ENCODE peak calls at places on chromosome 16, in four cellular contexts. I, J, K and P are unnamed samples.
A peak's percentile ranks its signal among the peaks of the same experiment; 100 is the strongest.

GRCh38 chr16:53878216-53878615 is 174.3 kb downstream of the FTO start:
- DNase-seq in I (no peak), J (no peak), K (no peak), P (no peak)

GRCh38 chr16:78407191-78407590 is 307.7 kb downstream of the WWOX start:
- DNase-seq in I (peak; percentile 79), J (no peak), K (no peak), P (no peak)

GRCh38 chr16:26930776-26931175 is 136.0 kb upstream of the C16orf82 start:
- DNase-seq in I (no peak), J (no peak), K (no peak), P (no peak)

GRCh38 chr16:12639044-12639443 is 164.6 kb downstream of the CPPED1 start:
- DNase-seq in I (no peak), J (no peak), K (no peak), P (no peak)

GRCh38 chr16:65069090-65069489 is 52.8 kb downstream of the CDH11 start:
- DNase-seq in I (peak; percentile 92), J (no peak), K (no peak), P (no peak)

GRCh38 chr16:55615071-55615470 is 40.7 kb upstream of the SLC6A2 start:
- DNase-seq in I (no peak), J (no peak), K (no peak), P (no peak)

GRCh38 chr16:53404959-53405358 is 29.3 kb upstream of the RBL2 start:
- DNase-seq in I (peak; percentile 3), J (no peak), K (no peak), P (no peak)

GRCh38 chr16:27285676-27286196 is 17.2 kb upstream of the NSMCE1 start:
- DNase-seq in I (no peak), J (peak; percentile 21), K (no peak), P (no peak)

GRCh38 chr16:83095926-83096692 is 469.3 kb downstream of the CDH13 start:
- DNase-seq in I (peak; percentile 14), J (no peak), K (no peak), P (no peak)

GRCh38 chr16:48635199-48635718 is 25.3 kb upstream of the N4BP1 start:
- DNase-seq in I (no peak), J (no peak), K (no peak), P (no peak)

GRCh38 chr16:78562650-78563049 is 463.2 kb downstream of the WWOX start:
- DNase-seq in I (no peak), J (no peak), K (no peak), P (no peak)

GRCh38 chr16:49469930-49470451 is 96.4 kb downstream of the C16orf78 start:
- DNase-seq in I (no peak), J (peak; percentile 3), K (no peak), P (no peak)

GRCh38 chr16:73558219-73558618 is 510.3 kb upstream of the ZFHX3 start:
- DNase-seq in I (no peak), J (no peak), K (no peak), P (no peak)

GRCh38 chr16:5966004-5966403 is 868.4 kb upstream of the EEF2KMT start:
- DNase-seq in I (no peak), J (no peak), K (no peak), P (no peak)

GRCh38 chr16:89052191-89052787 is 41.4 kb upstream of the ACSF3 start:
- DNase-seq in I (no peak), J (no peak), K (no peak), P (no peak)

GRCh38 chr16:82146957-82147356 is 23.1 kb downstream of the MPHOSPH6 start:
- DNase-seq in I (no peak), J (no peak), K (no peak), P (no peak)

GRCh38 chr16:11396241-11397048 is 51.2 kb downstream of the RMI2 start:
- DNase-seq in I (peak; percentile 61), J (peak; percentile 76), K (peak; percentile 78), P (peak; percentile 75)

GRCh38 chr16:86575754-86576557 is 2.4 kb upstream of the FOXL1 start:
- DNase-seq in I (peak; percentile 99), J (peak; percentile 35), K (peak; percentile 46), P (peak; percentile 82)

DNA sequence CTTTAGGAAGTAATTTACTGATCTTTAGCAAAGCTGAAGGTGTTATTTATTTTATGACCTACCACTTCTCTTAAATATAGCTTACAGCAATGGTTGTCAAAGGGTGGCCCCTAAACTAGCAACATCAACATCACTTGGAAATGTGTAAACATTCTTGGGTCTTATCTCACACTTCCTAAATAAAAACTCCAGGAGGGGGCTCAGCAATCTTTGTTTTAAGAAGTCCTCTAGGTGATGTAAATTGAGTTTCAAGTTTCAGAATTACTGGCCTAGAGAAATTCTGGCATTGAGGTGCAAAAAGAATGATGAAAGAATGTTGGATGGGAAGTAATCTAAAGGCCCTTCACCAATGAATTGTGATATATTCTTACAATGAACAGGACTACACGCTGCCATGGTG is 142.3 kb downstream of the HS3ST4 start:
- DNase-seq in I (no peak), J (no peak), K (no peak), P (no peak)
- H3K4me1 ChIP-seq in I (no peaks in the 10 kb centered on the region), J (no peaks in the 10 kb centered on the region), K (no peaks in the 10 kb centered on the region), P (no peaks in the 10 kb centered on the region)

DNA sequence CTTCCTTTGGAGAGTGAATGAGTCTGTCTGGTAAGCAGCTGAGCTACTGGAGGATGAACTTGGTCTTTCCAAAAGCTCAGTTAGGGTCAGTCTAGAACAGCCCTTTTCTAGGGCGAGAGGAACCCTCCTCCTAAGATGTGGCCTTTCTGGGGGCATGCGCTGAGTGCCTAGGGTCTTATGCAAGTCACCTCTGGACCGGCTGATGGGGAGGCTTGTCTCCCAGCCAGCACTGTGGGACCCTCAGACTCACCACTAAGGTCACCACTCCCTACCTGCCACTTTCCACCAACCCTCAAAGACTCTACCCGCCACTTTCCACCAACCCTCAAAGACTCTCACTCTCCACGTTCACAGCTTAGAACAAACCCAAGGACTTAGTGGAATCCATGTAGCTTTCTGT is 26.8 kb downstream of the LMF1 start:
- DNase-seq in I (no peak), J (no peak), K (no peak), P (no peak)
- H3K4me1 ChIP-seq in I (no peaks in the 10 kb centered on the region), J (no peaks in the 10 kb centered on the region), K (no peaks in the 10 kb centered on the region), P (no peaks in the 10 kb centered on the region)

DNA sequence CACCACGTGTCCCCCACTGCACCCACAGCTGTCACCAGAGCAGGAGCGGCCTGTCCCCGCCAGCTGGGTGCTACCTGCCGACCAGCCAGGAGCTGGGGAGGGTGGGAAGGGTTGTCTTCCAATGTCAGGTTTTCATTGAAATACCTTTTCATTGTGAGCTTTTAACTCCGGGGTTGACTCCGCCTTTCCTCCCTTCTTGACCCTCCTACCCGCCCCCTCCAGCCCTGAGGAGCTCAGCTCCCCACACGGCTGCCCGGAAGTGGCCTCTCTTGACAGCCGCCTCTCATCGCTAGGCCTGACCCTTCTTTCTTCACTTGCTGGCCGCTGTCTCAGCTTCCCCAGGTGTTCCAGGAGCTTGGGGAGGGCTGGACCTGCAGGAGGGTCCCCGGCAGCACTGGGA is 21.2 kb upstream of the GNG13 start:
- DNase-seq in I (no peak), J (no peak), K (no peak), P (no peak)
- H3K4me1 ChIP-seq in I (no peaks in the 10 kb centered on the region), J (no peaks in the 10 kb centered on the region), K (peaks cover 10% of the 10 kb centered on the region), P (no peaks in the 10 kb centered on the region)

GRCh38 chr16:23120562-23120961 is 28.7 kb downstream of the USP31 start:
- DNase-seq in I (no peak), J (no peak), K (no peak), P (no peak)
- H3K4me1 ChIP-seq in I (peaks cover 7% of the 10 kb centered on the region), J (peaks cover 19% of the 10 kb centered on the region), K (peaks cover 8% of the 10 kb centered on the region), P (peaks cover 45% of the 10 kb centered on the region)

GRCh38 chr16:8859913-8860881 is 8.6 kb downstream of the CARHSP1 start:
- DNase-seq in I (peak; percentile 78), J (peak; percentile 82), K (peak; percentile 66), P (peak; percentile 64)
- H3K4me1 ChIP-seq in I (peaks cover 17% of the 10 kb centered on the region), J (no peaks in the 10 kb centered on the region), K (peaks cover 65% of the 10 kb centered on the region), P (peaks cover 2% of the 10 kb centered on the region)

DNA sequence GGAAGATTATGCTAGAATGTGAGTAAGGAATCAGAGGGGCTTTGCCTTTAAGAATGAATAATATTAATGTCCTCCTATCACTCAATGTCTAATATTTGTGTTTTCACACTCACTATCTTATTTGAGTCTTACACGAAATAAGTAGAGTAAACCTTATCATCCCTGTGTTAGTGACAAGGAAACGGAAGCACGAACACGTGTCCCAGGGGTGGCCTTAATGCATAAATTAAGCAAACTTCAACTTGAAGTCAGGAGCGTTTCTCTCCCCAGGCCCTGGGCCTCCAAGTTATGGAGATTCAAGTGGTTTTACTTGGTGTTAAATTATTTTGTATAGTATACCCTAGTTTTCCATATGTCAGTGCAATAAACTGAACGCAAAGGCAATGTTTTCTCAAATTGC is 96.0 kb downstream of the WDR59 start:
- DNase-seq in I (no peak), J (no peak), K (no peak), P (no peak)
- H3K4me1 ChIP-seq in I (no peaks in the 10 kb centered on the region), J (no peaks in the 10 kb centered on the region), K (no peaks in the 10 kb centered on the region), P (no peaks in the 10 kb centered on the region)

GRCh38 chr16:57986196-57986595 is 14.3 kb downstream of the ZNF319 start:
- DNase-seq in I (no peak), J (no peak), K (no peak), P (no peak)

GRCh38 chr16:57991551-57992059 is 8.9 kb downstream of the ZNF319 start:
- DNase-seq in I (no peak), J (no peak), K (no peak), P (no peak)

GRCh38 chr16:57992084-57992483 is 8.4 kb downstream of the ZNF319 start:
- DNase-seq in I (no peak), J (no peak), K (no peak), P (peak; percentile 39)

GRCh38 chr16:57987441-57988177 is 12.9 kb downstream of the ZNF319 start:
- DNase-seq in I (no peak), J (no peak), K (no peak), P (peak; percentile 12)

GRCh38 chr16:57988929-57989328 is 11.5 kb downstream of the ZNF319 start:
- DNase-seq in I (no peak), J (no peak), K (no peak), P (peak; percentile 14)
- H3K4me1 ChIP-seq in I (no peaks in the 10 kb centered on the region), J (no peaks in the 10 kb centered on the region), K (peaks cover 31% of the 10 kb centered on the region), P (no peaks in the 10 kb centered on the region)

DNA sequence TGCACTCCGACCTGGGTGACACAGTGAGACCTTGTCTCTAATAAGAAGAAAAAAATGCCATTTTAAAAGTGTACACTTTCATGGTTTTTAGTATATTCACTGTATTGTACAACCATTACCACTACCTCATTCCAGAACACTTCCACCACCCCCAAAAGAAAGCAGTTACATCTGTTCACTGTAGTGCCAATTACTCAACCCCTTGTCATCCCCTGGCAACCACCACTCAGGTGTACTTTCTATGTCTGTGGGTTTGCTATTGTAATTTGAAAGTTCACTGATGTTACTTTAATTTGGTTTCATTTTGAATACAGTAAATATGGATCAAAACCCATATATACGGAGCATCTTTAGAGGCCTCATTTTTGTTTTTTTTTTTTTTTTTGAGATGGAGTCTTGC is 6.1 kb downstream of the ZG16 start:
- DNase-seq in I (no peak), J (no peak), K (no peak), P (no peak)
- H3K4me1 ChIP-seq in I (no peaks in the 10 kb centered on the region), J (no peaks in the 10 kb centered on the region), K (peaks cover 18% of the 10 kb centered on the region), P (peaks cover 3% of the 10 kb centered on the region)

DNA sequence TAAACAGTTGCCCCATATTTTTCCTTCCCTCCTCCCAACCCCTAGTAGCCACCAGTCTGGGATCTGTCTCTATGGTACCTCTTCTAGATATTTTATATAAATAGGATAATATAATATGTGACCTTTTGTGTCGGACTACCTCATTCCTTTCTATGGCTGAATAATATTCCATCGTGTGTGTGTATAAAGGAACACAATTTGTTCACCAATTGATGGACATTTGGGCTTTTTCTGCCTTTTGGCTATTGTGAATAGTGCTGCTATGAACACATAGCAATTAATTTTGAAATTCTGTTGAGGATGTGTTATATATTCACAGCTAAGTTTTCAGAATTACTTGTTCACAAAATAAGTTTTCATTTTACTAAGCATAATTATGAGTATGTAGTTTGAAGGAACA is 2.5 kb downstream of the NFATC3 start:
- DNase-seq in I (no peak), J (no peak), K (no peak), P (no peak)
- H3K4me1 ChIP-seq in I (peaks cover 9% of the 10 kb centered on the region), J (no peaks in the 10 kb centered on the region), K (peaks cover 54% of the 10 kb centered on the region), P (peaks cover 56% of the 10 kb centered on the region)